ENCODE peak calls at places on chromosomes 16 and 17, in seven cellular contexts. Q, Y, F, X, B, E and V are unnamed samples.

GRCh38 chr17:56482229-56482628 is 111.3 kb upstream of the NOG start:
- DNase-seq in X (no peak), B (no peak), Y (no peak), E (no peak), Q (no peak), F (no peak), V (no peak)

GRCh38 chr17:7136266-7136877 is 21.8 kb upstream of the ASGR2 start:
- DNase-seq in Y (peak), X (peak), F (peak), E (peak), Q (no peak), B (peak), V (peak)

GRCh38 chr16:88466949-88467348 is 13.9 kb downstream of the ZFPM1 start:
- DNase-seq in F (no peak), Q (no peak), E (no peak), X (no peak), B (no peak), Y (no peak), V (no peak)

GRCh38 chr16:81610144-81610842 is 165.7 kb downstream of the CMIP start:
- DNase-seq in F (peak), E (peak), Y (peak), B (no peak), Q (no peak), X (peak), V (peak)

GRCh38 chr16:14193316-14193871 is 122.3 kb downstream of the MRTFB start:
- DNase-seq in Y (no peak), Q (no peak), B (no peak), E (no peak), X (no peak), F (no peak), V (no peak)

GRCh38 chr17:69326302-69327059 is 452 bp downstream of the ABCA5 start:
- DNase-seq in E (peak), Y (peak), Q (no peak), X (no peak), B (no peak), F (peak), V (peak)

GRCh38 chr16:2511128-2511785 is 2.5 kb upstream of the ATP6V0C start:
- DNase-seq in E (no peak), Q (peak), Y (peak), B (peak), X (peak), F (peak), V (no peak)

GRCh38 chr17:19412984-19413383 is 2.0 kb downstream of the RNF112 start:
- DNase-seq in Q (no peak), E (no peak), F (no peak), X (no peak), B (no peak), Y (no peak), V (no peak)

GRCh38 chr17:77160877-77161530 is 20.2 kb downstream of the SEC14L1 start:
- DNase-seq in F (no peak), E (no peak), X (no peak), Y (no peak), Q (no peak), B (no peak), V (no peak)

GRCh38 chr16:62576636-62577035 is 540.4 kb upstream of the CDH8 start:
- DNase-seq in F (no peak), Y (no peak), Q (no peak), X (no peak), E (no peak), B (no peak), V (no peak)

GRCh38 chr16:89920723-89921122 is 2.1 kb downstream of the MC1R start:
- DNase-seq in E (no peak), B (no peak), X (no peak), Q (peak), Y (peak), F (no peak), V (no peak)

GRCh38 chr16:27972500-27972899 is 91.0 kb downstream of the GSG1L start:
- DNase-seq in X (peak), B (peak), Q (peak), E (no peak), F (peak), Y (peak), V (peak)

GRCh38 chr17:33520404-33521032 is 227.4 kb upstream of the ASIC2 start:
- DNase-seq in X (peak), F (no peak), Y (peak), Q (peak), E (peak), B (no peak), V (peak)

GRCh38 chr16:74052006-74052405 is 244.6 kb upstream of the PSMD7 start:
- DNase-seq in X (no peak), F (no peak), B (no peak), Q (no peak), Y (no peak), E (no peak), V (no peak)

GRCh38 chr16:55469821-55470532 is 9.0 kb upstream of the MMP2 start:
- DNase-seq in B (no peak), Q (no peak), F (no peak), Y (no peak), X (no peak), E (no peak), V (no peak)

GRCh38 chr17:6366144-6366755 is 68.7 kb downstream of the AIPL1 start:
- DNase-seq in F (no peak), Q (peak), B (no peak), X (no peak), E (no peak), Y (peak), V (peak)

GRCh38 chr17:66849136-66849655 is 14.3 kb downstream of the CACNG5 start:
- DNase-seq in X (no peak), Y (no peak), B (no peak), F (no peak), E (no peak), Q (no peak), V (no peak)

GRCh38 chr16:50453446-50453845 is 84.7 kb upstream of the BRD7 start:
- DNase-seq in E (no peak), Y (no peak), X (no peak), F (no peak), B (no peak), Q (no peak), V (no peak)

GRCh38 chr17:18921912-18922451 is 30.0 kb upstream of the SLC5A10 start:
- DNase-seq in Y (peak), F (peak), X (no peak), E (no peak), B (no peak), Q (no peak), V (peak)

DNA sequence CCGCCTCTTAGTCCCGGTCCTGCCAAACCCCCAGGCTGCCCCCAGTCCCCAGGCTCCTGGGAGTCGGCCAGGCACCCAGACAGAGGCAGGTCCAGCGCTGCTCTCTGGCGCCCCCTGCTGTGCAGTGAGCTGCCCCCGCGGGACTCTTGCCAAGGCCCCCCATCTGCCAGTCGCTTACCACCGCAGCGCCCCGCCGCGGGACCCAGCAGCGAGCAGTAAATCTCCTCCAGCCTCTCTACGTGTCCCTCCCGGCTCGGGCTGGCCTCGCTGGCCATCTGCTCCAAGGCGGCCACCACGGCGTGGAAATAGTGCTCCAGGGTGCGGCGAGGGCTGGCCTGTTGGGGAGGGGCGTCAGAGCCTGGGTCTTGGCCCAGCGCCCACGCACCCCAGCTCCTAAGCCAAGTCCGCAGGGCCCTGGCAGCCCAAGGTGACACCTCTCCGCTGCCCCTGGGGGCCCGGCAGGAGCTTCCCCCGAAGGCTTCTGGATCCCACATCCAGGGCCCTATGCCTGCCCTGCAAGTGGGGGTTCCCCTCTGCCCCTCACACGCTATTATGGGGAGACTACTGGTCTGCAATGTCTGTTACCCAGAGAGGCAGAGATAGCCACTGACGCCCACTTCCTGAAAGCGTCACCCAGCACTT is 33.7 kb upstream of the MFSD6L start:
- DNase-seq in F (no peak), X (no peak), Q (peak), Y (no peak), E (no peak), B (peak), V (no peak)
- TF ChIP-seq CTCF in F (peak), X (peak), Q (peak), Y (no peak), E (no peak), B (peak), V (peak)

DNA sequence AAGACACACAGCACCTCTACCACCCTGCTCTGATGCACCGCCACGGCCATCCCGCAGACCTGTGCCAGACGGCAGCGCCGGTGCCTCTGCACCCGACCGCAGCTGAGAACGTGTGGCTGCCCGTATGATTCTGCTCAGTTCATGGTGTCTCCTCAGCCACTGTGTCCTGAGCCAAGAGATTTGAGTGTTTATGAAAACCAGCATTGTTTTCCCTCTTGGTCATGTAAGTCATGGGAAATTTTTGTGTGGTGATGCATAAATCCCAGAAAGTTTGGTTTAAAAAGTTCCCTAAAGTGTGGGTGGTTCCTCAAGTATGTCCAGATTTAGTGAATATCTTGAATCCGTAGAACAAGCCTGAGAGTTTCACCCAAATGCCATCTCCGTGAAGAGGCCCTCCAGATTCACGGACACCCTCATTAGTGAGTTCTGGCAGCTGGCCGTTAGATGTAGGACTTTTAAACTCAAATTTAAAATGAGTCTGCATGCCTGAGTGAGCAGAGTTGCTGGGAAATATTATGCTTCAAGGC is 57.6 kb downstream of the CDRT4 start:
- DNase-seq in B (no peak), F (peak), Q (no peak), X (no peak), E (no peak), Y (peak), V (peak)
- H3K27ac ChIP-seq in B (peak), F (peak), Q (no peak), X (peak), E (peak), Y (peak), V (peak)

DNA sequence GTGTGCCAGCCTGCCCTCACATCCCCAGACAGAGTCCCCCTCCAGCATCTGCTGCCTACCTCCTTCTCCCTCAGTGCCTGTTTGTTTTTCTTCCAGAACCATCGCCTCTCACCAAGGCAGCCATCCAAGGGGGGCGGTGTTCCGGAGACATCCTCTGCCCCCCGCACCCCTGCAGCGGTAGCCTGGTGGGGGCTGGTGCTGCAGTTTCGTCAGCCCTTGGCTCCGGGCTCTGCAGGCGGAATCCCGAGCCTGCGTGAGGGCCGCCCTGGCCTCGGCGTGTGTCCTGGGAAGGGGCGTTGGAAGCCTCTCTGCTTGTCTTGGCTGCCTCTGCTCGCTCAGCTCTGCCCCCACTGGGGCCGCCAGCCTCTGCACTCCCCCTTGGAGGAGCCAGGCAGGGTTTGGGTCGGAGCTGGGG is 126.0 kb upstream of the CIBAR2 start:
- DNase-seq in F (peak), Q (peak), B (no peak), Y (peak), X (peak), E (no peak), V (no peak)
- TF ChIP-seq CTCF in F (peak), Q (peak), B (no peak), Y (peak), X (no peak), E (no peak), V (no peak)

DNA sequence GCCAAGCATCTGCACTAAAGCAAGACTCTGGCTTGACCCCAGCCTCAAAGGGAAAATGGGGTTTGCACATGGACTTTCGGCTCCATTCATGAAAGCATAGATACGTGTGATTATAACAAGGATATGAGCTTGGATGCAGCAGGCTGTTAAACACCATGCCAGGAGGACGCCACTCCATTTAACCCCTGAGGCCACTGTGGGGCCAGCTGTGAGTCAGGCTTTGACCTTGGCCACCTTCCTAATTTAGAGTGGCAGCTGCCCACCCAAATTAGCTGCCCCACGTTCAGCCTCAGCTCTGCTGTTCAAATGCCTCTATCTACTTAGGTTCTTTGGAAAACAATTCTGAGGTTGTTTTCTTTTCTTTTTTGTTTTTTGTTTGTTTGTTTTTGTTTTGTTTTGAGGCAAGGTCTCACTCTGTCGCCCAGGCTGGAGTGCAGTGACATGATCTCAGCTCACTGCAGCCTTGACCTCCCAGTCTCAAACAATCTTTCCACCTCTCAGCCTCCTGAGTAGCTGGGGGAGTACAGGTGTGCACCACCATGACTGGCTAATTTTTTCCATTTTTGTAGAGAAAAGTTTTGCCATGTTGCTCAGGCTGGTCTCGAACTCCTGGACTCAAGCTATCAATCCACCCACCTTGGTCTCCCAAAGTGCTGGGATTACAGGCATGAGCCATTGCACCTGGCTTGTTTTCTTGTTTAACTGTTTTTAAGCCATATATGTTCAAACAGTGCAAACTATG is 23.2 kb upstream of the KIFC3 start:
- DNase-seq in F (no peak), B (no peak), E (no peak), Y (no peak), X (no peak), Q (no peak), V (no peak)
- H3K27ac ChIP-seq in F (no peak), B (no peak), E (no peak), Y (no peak), X (peak), Q (no peak), V (peak)